ENCODE peak calls at places on chromosomes 12 and 14, in six cellular contexts. E is neural progenitor cell, W is progenitor cell of endocrine pancreas, K is iPS-NIHi11, F is GDM1, N is dorsolateral prefrontal cortex. B is an unnamed sample.

GRCh38 chr12:55707841-55708694 is at the start of gene ITGA7:
- DNase-seq in W (peak), N (peak), K (peak), E (peak), F (no peak), B (no peak)

GRCh38 chr14:76708028-76708427 is 53.2 kb upstream of the VASH1 start:
- DNase-seq in F (no peak), E (no peak), K (no peak), W (no peak), N (no peak), B (no peak)

GRCh38 chr12:117012189-117012805 is 86.9 kb downstream of the TESC start:
- DNase-seq in N (no peak), W (no peak), E (no peak), K (no peak), F (no peak), B (no peak)

GRCh38 chr12:99870085-99870484 is 114.7 kb downstream of the ANKS1B start:
- DNase-seq in K (no peak), E (no peak), W (no peak), N (no peak), F (no peak), B (no peak)

GRCh38 chr12:53965251-53966069 is 7.5 kb upstream of the HOXC11 start:
- DNase-seq in F (no peak), N (no peak), K (no peak), W (no peak), E (no peak), B (no peak)

GRCh38 chr12:100114574-100114973 is 28.1 kb downstream of the BLTP3B start:
- DNase-seq in N (no peak), F (no peak), W (no peak), K (no peak), E (no peak), B (no peak)

GRCh38 chr12:12819752-12820311 is 6.7 kb downstream of the DDX47 start:
- DNase-seq in F (no peak), N (no peak), W (no peak), E (no peak), K (no peak), B (no peak)

GRCh38 chr12:12533238-12533829 is 29.3 kb downstream of the DUSP16 start:
- DNase-seq in K (peak), N (peak), E (no peak), W (no peak), F (no peak), B (no peak)

GRCh38 chr14:73467800-73468199 is 9.5 kb upstream of the NUMB start:
- DNase-seq in E (no peak), F (no peak), N (no peak), K (no peak), W (no peak), B (no peak)

GRCh38 chr12:82708507-82708906 is 21.8 kb downstream of the TMTC2 start:
- DNase-seq in E (peak), N (no peak), K (peak), W (no peak), F (no peak), B (peak)

GRCh38 chr12:18250313-18250916 is 10.9 kb upstream of the PIK3C2G start:
- DNase-seq in E (peak), F (no peak), N (peak), K (peak), W (no peak), B (peak)

GRCh38 chr12:573226-573625 is 90.0 kb downstream of the NINJ2 start:
- DNase-seq in K (no peak), F (no peak), W (no peak), E (no peak), N (no peak), B (no peak)

GRCh38 chr12:100499416-100499815 is 25.8 kb downstream of the NR1H4 start:
- DNase-seq in W (no peak), N (no peak), F (no peak), K (no peak), E (no peak), B (no peak)

GRCh38 chr14:77641534-77642341 is 25.3 kb upstream of the SPTLC2 start:
- DNase-seq in K (no peak), N (peak), E (no peak), F (peak), W (no peak), B (peak)

GRCh38 chr14:89207925-89208328 is 209.1 kb downstream of the FOXN3 start:
- DNase-seq in E (no peak), F (no peak), N (no peak), K (peak), W (no peak), B (no peak)

GRCh38 chr14:95515523-95516517 is 630 bp downstream of the SYNE3 start:
- DNase-seq in N (peak), W (peak), E (peak), F (peak), K (peak), B (peak)

GRCh38 chr12:28604240-28604639 is 414.0 kb downstream of the CCDC91 start:
- DNase-seq in E (no peak), F (no peak), N (no peak), K (no peak), W (no peak), B (no peak)

GRCh38 chr14:91383439-91383838 is 34.2 kb downstream of the CCDC88C start:
- DNase-seq in N (no peak), E (peak), W (no peak), F (no peak), K (peak), B (no peak)

B was measured in hippocampal formation.